ENCODE peak calls at places on chromosomes 11 and 22, in four cellular contexts. One of them, this sample, is unnamed.

GRCh38 chr22:38163844-38164577 is 17.6 kb downstream of the PLA2G6 start:
- DNase-seq in AG08395: no peak
- DNase-seq in NCI-H510A treated with DMSO at 0.1 percent for 48 hours: no peak
- DNase-seq in germinal center: no peak
- DNase-seq in this sample: no peak

GRCh38 chr11:88310246-88310645 is 27.3 kb downstream of the CTSC start:
- DNase-seq in AG08395: no peak
- DNase-seq in NCI-H510A treated with DMSO at 0.1 percent for 48 hours: no peak
- DNase-seq in germinal center: no peak
- DNase-seq in this sample: no peak

GRCh38 chr11:36684840-36685800 is 87.1 kb upstream of the RAG2 start:
- DNase-seq in AG08395: no peak
- DNase-seq in NCI-H510A treated with DMSO at 0.1 percent for 48 hours: no peak
- DNase-seq in germinal center: no peak
- DNase-seq in this sample: no peak

GRCh38 chr11:2259466-2259830 is 10.9 kb downstream of the ASCL2 start:
- DNase-seq in AG08395: no peak
- DNase-seq in NCI-H510A treated with DMSO at 0.1 percent for 48 hours: no peak
- DNase-seq in germinal center: no peak
- DNase-seq in this sample: peak

GRCh38 chr11:65558002-65558784 is at the start of gene LTBP3:
- DNase-seq in AG08395: peak
- DNase-seq in NCI-H510A treated with DMSO at 0.1 percent for 48 hours: peak
- DNase-seq in germinal center: peak
- DNase-seq in this sample: peak

GRCh38 chr11:71459767-71460320 is 6.8 kb downstream of the NADSYN1 start:
- DNase-seq in AG08395: no peak
- DNase-seq in NCI-H510A treated with DMSO at 0.1 percent for 48 hours: no peak
- DNase-seq in germinal center: no peak
- DNase-seq in this sample: no peak

GRCh38 chr11:10287766-10288165 is 6.3 kb downstream of the SBF2 start:
- DNase-seq in AG08395: no peak
- DNase-seq in NCI-H510A treated with DMSO at 0.1 percent for 48 hours: no peak
- DNase-seq in germinal center: no peak
- DNase-seq in this sample: no peak

GRCh38 chr11:69799582-69799981 is 19.6 kb downstream of the FGF3 start:
- DNase-seq in AG08395: no peak
- DNase-seq in NCI-H510A treated with DMSO at 0.1 percent for 48 hours: no peak
- DNase-seq in germinal center: peak
- DNase-seq in this sample: no peak

GRCh38 chr22:39242809-39243442 is 1.9 kb downstream of the PDGFB start:
- DNase-seq in AG08395: no peak
- DNase-seq in NCI-H510A treated with DMSO at 0.1 percent for 48 hours: peak
- DNase-seq in germinal center: no peak
- DNase-seq in this sample: no peak

GRCh38 chr11:74543991-74544390 is 48.4 kb upstream of the POLD3 start:
- DNase-seq in AG08395: no peak
- DNase-seq in NCI-H510A treated with DMSO at 0.1 percent for 48 hours: no peak
- DNase-seq in germinal center: no peak
- DNase-seq in this sample: no peak

GRCh38 chr11:36365937-36366336 is 69.8 kb downstream of the PRR5L start:
- DNase-seq in AG08395: no peak
- DNase-seq in NCI-H510A treated with DMSO at 0.1 percent for 48 hours: no peak
- DNase-seq in germinal center: no peak
- DNase-seq in this sample: no peak

GRCh38 chr22:21952586-21953571 is at the start of gene PPM1F:
- DNase-seq in AG08395: peak
- DNase-seq in NCI-H510A treated with DMSO at 0.1 percent for 48 hours: peak
- DNase-seq in germinal center: peak
- DNase-seq in this sample: peak

GRCh38 chr11:1761110-1761856 is 2.4 kb downstream of the CTSD start:
- DNase-seq in AG08395: no peak
- DNase-seq in NCI-H510A treated with DMSO at 0.1 percent for 48 hours: no peak
- DNase-seq in germinal center: no peak
- DNase-seq in this sample: no peak

GRCh38 chr11:32052218-32052617 is 38.7 kb upstream of the RCN1 start:
- DNase-seq in AG08395: peak
- DNase-seq in NCI-H510A treated with DMSO at 0.1 percent for 48 hours: peak
- DNase-seq in germinal center: peak
- DNase-seq in this sample: peak

GRCh38 chr11:70508231-70508480 is 109.8 kb downstream of the CTTN start:
- DNase-seq in AG08395: no peak
- DNase-seq in NCI-H510A treated with DMSO at 0.1 percent for 48 hours: no peak
- DNase-seq in germinal center: no peak
- DNase-seq in this sample: no peak

GRCh38 chr11:46920709-46921108 is 2.4 kb upstream of the LRP4 start:
- DNase-seq in AG08395: peak
- DNase-seq in NCI-H510A treated with DMSO at 0.1 percent for 48 hours: no peak
- DNase-seq in germinal center: no peak
- DNase-seq in this sample: no peak

GRCh38 chr11:16000065-16000464 is 356.3 kb downstream of the SOX6 start:
- DNase-seq in AG08395: peak
- DNase-seq in NCI-H510A treated with DMSO at 0.1 percent for 48 hours: no peak
- DNase-seq in germinal center: no peak
- DNase-seq in this sample: no peak

GRCh38 chr11:130738618-130739017 is 177.7 kb downstream of the SNX19 start:
- DNase-seq in AG08395: peak
- DNase-seq in NCI-H510A treated with DMSO at 0.1 percent for 48 hours: no peak
- DNase-seq in germinal center: no peak
- DNase-seq in this sample: no peak

GRCh38 chr11:65586676-65587075 is 8.9 kb downstream of the KCNK7 start:
- DNase-seq in AG08395: peak
- DNase-seq in NCI-H510A treated with DMSO at 0.1 percent for 48 hours: no peak
- DNase-seq in germinal center: no peak
- DNase-seq in this sample: no peak

GRCh38 chr11:123235117-123235686 is 40.2 kb upstream of the CLMP start:
- DNase-seq in AG08395: no peak
- DNase-seq in NCI-H510A treated with DMSO at 0.1 percent for 48 hours: no peak
- DNase-seq in germinal center: peak
- DNase-seq in this sample: no peak

GRCh38 chr11:95358516-95359322 is 127.7 kb upstream of the SESN3 start:
- DNase-seq in AG08395: no peak
- DNase-seq in NCI-H510A treated with DMSO at 0.1 percent for 48 hours: no peak
- DNase-seq in germinal center: no peak
- DNase-seq in this sample: no peak

GRCh38 chr11:24635588-24636290 is 138.9 kb downstream of the LUZP2 start:
- DNase-seq in AG08395: no peak
- DNase-seq in NCI-H510A treated with DMSO at 0.1 percent for 48 hours: no peak
- DNase-seq in germinal center: no peak
- DNase-seq in this sample: no peak

GRCh38 chr11:92867913-92868619 is 101.4 kb upstream of the MTNR1B start:
- DNase-seq in AG08395: no peak
- DNase-seq in NCI-H510A treated with DMSO at 0.1 percent for 48 hours: peak
- DNase-seq in germinal center: no peak
- DNase-seq in this sample: no peak

GRCh38 chr11:27296406-27296994 is 66.5 kb downstream of the CCDC34 start:
- DNase-seq in AG08395: peak
- DNase-seq in NCI-H510A treated with DMSO at 0.1 percent for 48 hours: peak
- DNase-seq in germinal center: peak
- DNase-seq in this sample: peak

GRCh38 chr22:20589614-20590476 is 82.4 kb downstream of the MED15 start:
- DNase-seq in AG08395: no peak
- DNase-seq in NCI-H510A treated with DMSO at 0.1 percent for 48 hours: no peak
- DNase-seq in germinal center: no peak
- DNase-seq in this sample: no peak

GRCh38 chr11:46521947-46522681 is 71.7 kb downstream of the AMBRA1 start:
- DNase-seq in AG08395: peak
- DNase-seq in NCI-H510A treated with DMSO at 0.1 percent for 48 hours: no peak
- DNase-seq in germinal center: peak
- DNase-seq in this sample: no peak

GRCh38 chr11:12239396-12240298 is 129.3 kb downstream of the MICAL2 start:
- DNase-seq in AG08395: no peak
- DNase-seq in NCI-H510A treated with DMSO at 0.1 percent for 48 hours: no peak
- DNase-seq in germinal center: no peak
- DNase-seq in this sample: no peak

GRCh38 chr22:19831016-19831415 is 23.7 kb downstream of the GNB1L start:
- DNase-seq in AG08395: no peak
- DNase-seq in NCI-H510A treated with DMSO at 0.1 percent for 48 hours: no peak
- DNase-seq in germinal center: no peak
- DNase-seq in this sample: no peak

GRCh38 chr22:45600791-45601730 is 70.6 kb upstream of the ATXN10 start:
- DNase-seq in AG08395: peak
- DNase-seq in NCI-H510A treated with DMSO at 0.1 percent for 48 hours: no peak
- DNase-seq in germinal center: no peak
- DNase-seq in this sample: no peak

GRCh38 chr11:60657880-60658279 is 41.5 kb upstream of the MS4A8 start:
- DNase-seq in AG08395: no peak
- DNase-seq in NCI-H510A treated with DMSO at 0.1 percent for 48 hours: no peak
- DNase-seq in germinal center: no peak
- DNase-seq in this sample: no peak

GRCh38 chr11:35546317-35546716 is 20.9 kb upstream of the PAMR1 start:
- DNase-seq in AG08395: no peak
- DNase-seq in NCI-H510A treated with DMSO at 0.1 percent for 48 hours: no peak
- DNase-seq in germinal center: peak
- DNase-seq in this sample: no peak

GRCh38 chr22:33544707-33545106 is 375.6 kb downstream of the LARGE1 start:
- DNase-seq in AG08395: peak
- DNase-seq in NCI-H510A treated with DMSO at 0.1 percent for 48 hours: no peak
- DNase-seq in germinal center: no peak
- DNase-seq in this sample: no peak

GRCh38 chr22:18970180-18970947 is 34.3 kb upstream of the PRODH start:
- DNase-seq in AG08395: peak
- DNase-seq in NCI-H510A treated with DMSO at 0.1 percent for 48 hours: peak
- DNase-seq in germinal center: no peak
- DNase-seq in this sample: peak

GRCh38 chr22:35140879-35141745 is 75.2 kb downstream of the ISX start:
- DNase-seq in AG08395: no peak
- DNase-seq in NCI-H510A treated with DMSO at 0.1 percent for 48 hours: no peak
- DNase-seq in germinal center: no peak
- DNase-seq in this sample: peak

GRCh38 chr11:105220175-105220574 is 80.6 kb upstream of the CARD18 start:
- DNase-seq in AG08395: no peak
- DNase-seq in NCI-H510A treated with DMSO at 0.1 percent for 48 hours: no peak
- DNase-seq in germinal center: no peak
- DNase-seq in this sample: no peak